ENCODE peak calls at places on chromosomes 7 and 10, in five cellular contexts. D is IMR-90, Q is neuronal stem cell, O is mesenchymal stem cell, R is H1. P is an unnamed sample.

GRCh38 chr10:123147635-123148413 is at the start of gene HMX2:
- DNase-seq in D (no peak), Q (peak), O (no peak), R (no peak), P (no peak)

GRCh38 chr10:62681211-62681940 is 123.1 kb upstream of the ADO start:
- DNase-seq in D (no peak), Q (no peak), O (peak), R (peak), P (peak)

GRCh38 chr7:84218681-84219080 is 24.1 kb upstream of the SEMA3A start:
- DNase-seq in D (peak), Q (no peak), O (peak), R (no peak), P (no peak)

GRCh38 chr10:112040696-112041095 is 142.9 kb downstream of the GPAM start:
- DNase-seq in D (no peak), Q (no peak), O (no peak), R (no peak), P (no peak)

GRCh38 chr7:293681-294439 is 3.9 kb downstream of the FOXL3 start:
- DNase-seq in D (no peak), Q (no peak), O (no peak), R (no peak), P (no peak)

GRCh38 chr10:132765435-132765834 is 20.5 kb downstream of the NKX6-2 start:
- DNase-seq in D (no peak), Q (no peak), O (no peak), R (no peak), P (no peak)

GRCh38 chr7:28348631-28349030 is 63.7 kb upstream of the CREB5 start:
- DNase-seq in D (no peak), Q (no peak), O (no peak), R (no peak), P (no peak)

GRCh38 chr10:113788604-113789083 is 37.2 kb downstream of the PLEKHS1 start:
- DNase-seq in D (peak), Q (no peak), O (peak), R (no peak), P (no peak)

GRCh38 chr7:105807363-105807762 is 69.0 kb downstream of the ATXN7L1 start:
- DNase-seq in D (no peak), Q (no peak), O (no peak), R (no peak), P (no peak)

GRCh38 chr10:30431435-30431911 is 2.5 kb upstream of the MAP3K8 start:
- DNase-seq in D (no peak), Q (no peak), O (no peak), R (no peak), P (peak)

GRCh38 chr7:69341288-69341687 is 257.0 kb upstream of the AUTS2 start:
- DNase-seq in D (no peak), Q (no peak), O (no peak), R (no peak), P (no peak)

GRCh38 chr7:157984138-157984913 is 603.3 kb downstream of the PTPRN2 start:
- DNase-seq in D (no peak), Q (no peak), O (no peak), R (no peak), P (no peak)

GRCh38 chr10:110556993-110557601 is 10.4 kb upstream of the SMC3 start:
- DNase-seq in D (peak), Q (peak), O (peak), R (no peak), P (peak)

GRCh38 chr7:13879994-13880686 is 109.3 kb downstream of the ETV1 start:
- DNase-seq in D (peak), Q (no peak), O (no peak), R (no peak), P (peak)

GRCh38 chr7:112101083-112101846 is 104.9 kb downstream of the DOCK4 start:
- DNase-seq in D (no peak), Q (no peak), O (no peak), R (no peak), P (no peak)

GRCh38 chr10:3926675-3927525 is 141.9 kb upstream of the KLF6 start:
- DNase-seq in D (peak), Q (no peak), O (no peak), R (no peak), P (peak)

DNA sequence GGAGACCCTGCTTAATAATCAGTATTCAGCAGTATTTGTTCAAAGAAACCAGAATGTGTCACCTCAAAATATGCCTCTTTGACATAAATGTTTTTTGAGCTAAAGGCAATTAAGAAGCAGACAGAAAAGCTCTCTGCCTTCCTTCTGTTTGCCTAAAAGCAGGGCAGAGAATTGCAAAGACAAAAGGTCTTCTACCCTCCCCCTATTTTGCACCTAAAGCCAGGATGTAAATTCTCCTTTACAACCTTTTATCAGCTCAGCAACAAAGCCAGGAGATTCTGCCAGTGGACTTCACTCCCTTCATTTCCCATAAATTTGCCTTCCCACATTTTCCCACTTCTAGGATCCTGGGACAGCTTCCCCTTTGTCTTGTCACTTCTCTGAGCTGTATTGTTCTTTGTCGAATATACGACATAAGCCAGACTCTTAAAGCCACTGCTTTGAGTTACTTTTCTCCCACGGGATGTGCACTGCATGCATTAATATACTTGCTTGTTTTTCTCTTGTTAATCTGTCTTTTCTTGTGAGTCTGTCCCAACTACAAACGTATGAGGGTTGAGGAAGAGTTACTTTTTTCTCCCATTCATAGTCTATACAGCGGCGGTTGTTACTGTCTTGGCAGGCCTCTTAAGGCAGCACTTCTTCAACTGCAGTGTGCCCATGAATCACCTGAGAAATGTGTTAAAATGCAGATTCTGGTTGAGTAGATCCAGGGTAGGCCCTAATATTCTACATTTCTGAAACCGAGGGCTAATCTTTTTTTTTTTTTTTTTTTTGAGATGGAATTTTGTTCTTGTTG is 48.2 kb downstream of the ST8SIA6 start:
- DNase-seq in D (no peak), Q (no peak), O (no peak), R (no peak), P (no peak)
- H3K14ac ChIP-seq in D (no peak), Q (no peak), O (no peak), R (no peak), P (no peak)

DNA sequence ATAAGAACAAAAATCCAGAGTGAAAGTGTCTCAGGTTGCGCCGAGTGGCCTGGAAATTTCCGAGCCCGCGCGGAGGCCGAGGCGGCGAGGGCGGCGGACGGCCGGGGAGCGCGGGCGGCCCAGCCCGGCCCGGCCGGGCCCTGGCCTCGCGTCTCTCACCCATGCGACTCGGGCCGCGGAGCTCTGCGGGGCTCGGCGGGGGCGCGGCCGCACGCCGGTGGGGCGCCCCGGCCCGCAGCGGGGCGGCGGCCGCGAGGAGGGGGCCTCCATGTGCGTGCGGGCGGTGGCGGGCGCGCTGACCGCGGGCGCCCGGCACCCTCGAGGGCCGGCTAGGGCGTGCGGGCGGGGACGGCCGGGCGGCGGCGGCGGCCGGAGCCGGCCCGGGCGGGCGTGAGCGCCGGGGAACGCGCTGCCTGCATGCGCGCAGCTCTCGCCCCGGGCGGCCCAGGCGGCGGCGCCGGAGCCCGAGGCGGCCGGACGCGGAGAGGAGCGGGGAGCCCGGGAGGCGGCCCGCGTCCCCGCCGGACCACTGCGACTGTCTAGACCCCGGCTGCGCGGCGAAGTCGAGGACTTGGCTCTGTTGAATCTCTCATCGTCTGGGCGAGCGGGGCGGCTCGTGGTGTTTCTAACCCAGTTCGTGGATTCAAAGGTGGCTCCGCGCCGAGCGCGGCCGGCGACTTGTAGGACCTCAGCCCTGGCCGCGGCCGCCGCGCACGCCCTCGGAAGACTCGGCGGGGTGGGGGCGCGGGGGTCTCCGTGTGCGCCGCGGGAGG is at the start of gene EN2:
- DNase-seq in D (no peak), Q (no peak), O (no peak), R (no peak), P (peak)
- H2BK120ac ChIP-seq in D (no peak), Q (no peak), O (no peak), R (no peak), P (no peak)

GRCh38 chr10:101079874-101080273 is 18.1 kb downstream of the KAZALD1 start:
- DNase-seq in D (no peak), Q (no peak), O (no peak), R (no peak), P (no peak)
- H3K4me3 ChIP-seq in D (no peak), Q (no peak), O (no peak), R (no peak), P (no peak)

GRCh38 chr10:92121686-92122492 is 169.0 kb downstream of the CPEB3 start:
- DNase-seq in D (no peak), Q (no peak), O (no peak), R (no peak), P (no peak)
- H3K14ac ChIP-seq in D (no peak), Q (no peak), O (no peak), R (no peak), P (no peak)

DNA sequence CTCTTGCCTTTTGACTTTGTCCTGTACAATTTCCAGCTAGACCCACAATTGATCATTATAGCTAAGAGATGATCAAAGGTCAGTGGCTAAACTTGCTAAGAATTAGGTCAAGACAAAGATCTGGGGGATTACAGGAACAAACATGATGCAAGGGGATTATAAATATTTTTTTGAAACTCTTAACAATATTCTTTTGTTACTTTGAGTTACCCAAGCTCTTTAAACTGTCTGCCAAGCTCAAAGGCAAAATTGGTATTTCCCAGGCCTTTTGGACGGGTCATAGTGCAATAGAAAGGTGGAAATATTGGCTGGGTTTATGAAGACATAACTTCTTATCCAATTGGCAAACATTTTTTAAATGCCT is 23.4 kb downstream of the TBXAS1 start:
- DNase-seq in D (no peak), Q (no peak), O (no peak), R (no peak), P (no peak)
- H2BK120ac ChIP-seq in D (peak), Q (no peak), O (no peak), R (no peak), P (no peak)

GRCh38 chr7:94907420-94908203 is at the start of gene PPP1R9A:
- DNase-seq in D (no peak), Q (peak), O (peak), R (peak), P (no peak)

GRCh38 chr7:94908204-94909022 is 1.0 kb downstream of the PPP1R9A start:
- DNase-seq in D (no peak), Q (peak), O (peak), R (peak), P (peak)

GRCh38 chr7:94907026-94907419 is 371 bp upstream of the PPP1R9A start:
- DNase-seq in D (no peak), Q (no peak), O (no peak), R (no peak), P (no peak)

GRCh38 chr7:94906035-94906796 is 1.2 kb upstream of the PPP1R9A start:
- DNase-seq in D (no peak), Q (no peak), O (no peak), R (no peak), P (peak)

GRCh38 chr7:94909023-94909466 is 1.7 kb downstream of the PPP1R9A start:
- DNase-seq in D (no peak), Q (peak), O (no peak), R (no peak), P (no peak)
- H3K4me3 ChIP-seq in D (no peak), Q (peak), O (no peak), R (peak), P (no peak)

GRCh38 chr7:99615989-99616358 is 772 bp upstream of the ZSCAN25 start:
- DNase-seq in D (no peak), Q (no peak), O (no peak), R (no peak), P (no peak)
- H3K14ac ChIP-seq in D (peak), Q (no peak), O (no peak), R (no peak), P (no peak)

DNA sequence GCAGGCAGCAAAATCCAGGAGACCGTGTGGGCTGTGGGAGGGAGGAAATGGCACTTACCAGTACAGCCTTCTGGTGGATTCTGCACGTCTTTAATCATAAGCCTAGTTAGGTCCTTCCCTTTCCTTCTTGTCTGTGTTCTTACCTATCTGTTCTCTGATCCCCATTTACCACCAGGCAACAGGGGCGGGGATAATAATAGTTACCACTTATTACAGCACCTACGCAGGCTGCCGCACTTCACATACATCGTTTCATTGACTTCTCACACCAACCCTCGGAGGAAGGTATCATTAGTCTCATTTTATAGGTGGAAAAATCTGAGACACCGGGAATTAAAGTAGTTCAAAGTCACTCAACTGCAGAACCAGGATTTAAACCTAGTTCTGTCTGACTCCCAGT is 4.5 kb upstream of the EPHA1 start:
- DNase-seq in D (no peak), Q (no peak), O (no peak), R (no peak), P (no peak)
- H2BK120ac ChIP-seq in D (no peak), Q (no peak), O (no peak), R (peak), P (no peak)

GRCh38 chr7:26153823-26154783 is 2.1 kb downstream of the NFE2L3 start:
- DNase-seq in D (peak), Q (no peak), O (peak), R (peak), P (no peak)

GRCh38 chr7:26155531-26156375 is 3.8 kb downstream of the NFE2L3 start:
- DNase-seq in D (peak), Q (no peak), O (peak), R (no peak), P (no peak)

GRCh38 chr7:26159243-26159642 is 7.2 kb downstream of the NFE2L3 start:
- DNase-seq in D (no peak), Q (no peak), O (no peak), R (no peak), P (peak)

GRCh38 chr7:26157520-26158105 is 5.6 kb downstream of the NFE2L3 start:
- DNase-seq in D (no peak), Q (no peak), O (no peak), R (no peak), P (peak)

DNA sequence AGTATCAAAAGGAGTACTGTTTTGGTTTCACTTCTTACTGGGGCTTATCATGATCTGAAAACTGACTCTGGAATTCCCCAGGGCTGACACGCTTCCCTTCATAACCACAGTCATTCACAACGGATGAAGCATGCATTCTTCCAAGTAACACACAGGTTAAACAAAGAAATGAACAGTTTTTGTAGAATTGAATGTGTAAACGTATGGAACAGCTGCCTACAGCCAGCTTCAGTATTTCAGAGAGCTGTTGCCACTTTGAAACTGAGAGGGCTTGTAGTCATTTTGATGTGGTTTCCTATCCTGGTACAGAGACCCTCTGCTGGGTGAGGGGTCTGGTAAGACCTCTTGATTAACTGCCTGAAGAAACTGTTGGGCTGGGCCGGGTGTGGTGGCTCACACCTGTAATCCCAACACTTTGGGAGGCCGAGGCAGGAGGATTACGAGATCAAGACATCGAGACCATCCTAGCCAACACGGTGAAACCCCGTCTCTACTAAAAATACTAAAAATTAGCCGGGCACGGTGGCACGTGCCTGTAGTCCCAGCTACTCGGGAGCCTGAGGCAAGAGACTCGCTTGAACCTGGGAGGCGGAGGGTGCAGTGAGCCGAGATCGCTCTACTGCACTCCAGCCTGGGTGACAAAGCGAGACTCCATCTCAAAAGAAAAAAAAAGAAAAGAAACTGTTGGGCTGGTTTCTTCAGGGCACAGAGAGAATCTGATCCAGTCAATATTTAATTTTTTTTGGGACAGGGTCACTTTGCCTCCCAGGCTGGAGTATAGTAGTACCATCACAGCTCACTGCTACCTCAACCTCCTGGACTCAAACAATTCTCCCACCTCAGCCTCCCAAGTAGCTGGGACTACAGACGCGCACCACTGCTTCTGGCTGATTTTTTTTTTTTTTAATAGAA is 4.7 kb downstream of the NFE2L3 start:
- DNase-seq in D (peak), Q (no peak), O (peak), R (no peak), P (peak)
- H3K4me3 ChIP-seq in D (peak), Q (no peak), O (no peak), R (peak), P (no peak)

GRCh38 chr10:116811691-116812090 is 37.6 kb upstream of the ENO4 start:
- DNase-seq in D (no peak), Q (no peak), O (no peak), R (no peak), P (no peak)

GRCh38 chr10:116810895-116811294 is 38.4 kb upstream of the ENO4 start:
- DNase-seq in D (no peak), Q (no peak), O (no peak), R (no peak), P (no peak)

GRCh38 chr10:116808706-116809105 is 40.6 kb upstream of the ENO4 start:
- DNase-seq in D (no peak), Q (no peak), O (no peak), R (no peak), P (no peak)

DNA sequence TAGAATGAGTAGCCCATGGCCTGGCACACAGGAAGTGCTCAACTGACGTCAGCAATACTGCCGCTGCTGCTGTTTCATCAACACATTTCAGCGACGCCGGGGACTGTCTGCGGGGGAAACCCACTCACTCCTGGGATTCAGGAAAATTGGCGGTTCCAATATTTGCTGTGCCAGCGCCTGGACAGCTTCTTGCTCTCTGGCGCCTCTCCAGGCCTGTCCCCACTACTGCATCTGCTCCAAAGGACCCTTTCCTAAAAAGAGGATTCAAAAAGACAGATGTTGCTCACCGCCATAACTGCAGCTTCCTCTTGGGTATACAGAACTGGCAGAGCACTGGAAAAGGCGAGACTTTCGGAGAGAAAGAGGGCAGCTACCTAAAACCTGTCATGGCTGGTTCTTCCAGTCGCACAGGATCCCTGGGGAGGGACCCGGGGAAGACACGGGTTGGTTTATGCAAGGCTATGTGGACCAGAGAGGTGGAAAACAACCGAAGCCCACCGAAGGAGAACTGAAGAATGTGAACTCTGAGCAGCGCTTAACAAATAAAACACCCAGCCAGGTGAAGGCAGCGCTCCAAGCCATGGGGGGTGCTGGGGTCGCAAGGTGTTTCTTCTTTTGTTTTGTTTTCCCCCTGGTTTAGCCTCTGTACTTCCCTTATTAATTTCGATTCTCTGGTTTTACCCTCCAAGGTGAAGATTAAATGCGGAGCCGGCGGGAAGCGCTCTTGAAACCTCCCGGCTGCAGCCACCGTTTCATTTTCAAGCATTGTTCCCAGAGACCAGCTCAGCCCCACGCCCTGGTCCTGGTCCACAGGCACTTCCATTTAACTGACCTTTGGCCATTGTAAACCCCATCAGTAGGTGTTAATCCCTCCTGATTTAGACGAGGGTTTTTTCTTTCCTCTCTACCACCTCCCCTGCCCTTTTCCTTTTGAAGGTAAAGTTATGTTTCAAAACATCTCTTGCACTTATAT is 39.5 kb upstream of the ENO4 start:
- DNase-seq in D (no peak), Q (no peak), O (no peak), R (no peak), P (peak)
- H3K14ac ChIP-seq in D (no peak), Q (peak), O (no peak), R (no peak), P (no peak)

P was measured in trophoblast cell.